ENCODE peak calls at places on chromosomes 7 and 10, in eight cellular contexts. B, E, S, I, J, N, C and U are unnamed samples.
A peak's percentile ranks its signal among the peaks of the same experiment; 100 is the strongest.

GRCh38 chr10:12726971-12727831 is 274.3 kb downstream of the CCDC3 start:
- DNase-seq in C (no peak), N (no peak), E (no peak), S (no peak), B (no peak), J (no peak), I (no peak), U (no peak)

GRCh38 chr7:154765118-154765517 is 237.8 kb downstream of the PAXIP1 start:
- DNase-seq in E (no peak), S (no peak), I (no peak), B (no peak), N (no peak), C (no peak), J (no peak), U (no peak)

GRCh38 chr7:133885213-133885612 is 241.9 kb upstream of the LRGUK start:
- DNase-seq in C (no peak), J (no peak), I (no peak), B (no peak), S (no peak), N (no peak), E (no peak), U (no peak)

GRCh38 chr7:90563286-90563685 is 32.8 kb upstream of the CDK14 start:
- DNase-seq in B (no peak), J (no peak), I (no peak), N (no peak), C (no peak), E (no peak), S (no peak), U (no peak)

GRCh38 chr10:8130973-8131911 is 76.8 kb downstream of the GATA3 start:
- DNase-seq in J (no peak), C (no peak), N (no peak), B (no peak), I (no peak), S (no peak), E (no peak), U (no peak)

GRCh38 chr7:8408871-8409270 is 24.5 kb upstream of the NXPH1 start:
- DNase-seq in E (no peak), C (no peak), S (no peak), I (no peak), N (no peak), J (no peak), B (no peak), U (no peak)

GRCh38 chr7:155488483-155489127 is 30.7 kb downstream of the EN2 start:
- DNase-seq in S (no peak), N (no peak), C (no peak), J (no peak), B (no peak), E (no peak), I (no peak), U (no peak)

GRCh38 chr10:114306116-114306973 is 67.3 kb downstream of the VWA2 start:
- DNase-seq in I (no peak), J (no peak), N (no peak), B (no peak), C (peak; percentile 98), S (no peak), E (no peak), U (no peak)

GRCh38 chr7:44288811-44289340 is 36.5 kb downstream of the CAMK2B start:
- DNase-seq in N (no peak), B (no peak), C (no peak), S (peak; percentile 9), J (no peak), I (peak; percentile 6), E (peak; percentile 16), U (no peak)

GRCh38 chr7:91942312-91942711 is 1.6 kb downstream of the AKAP9 start:
- DNase-seq in C (no peak), J (peak; percentile 18), S (no peak), B (no peak), N (no peak), E (no peak), I (no peak), U (no peak)

GRCh38 chr10:2978111-2978510 is 89.2 kb upstream of the PFKP start:
- DNase-seq in B (peak; percentile 74), C (no peak), N (no peak), E (no peak), J (peak; percentile 43), S (no peak), I (no peak), U (no peak)

GRCh38 chr10:74558403-74558802 is 268.0 kb upstream of the KAT6B start:
- DNase-seq in S (no peak), I (no peak), C (no peak), B (no peak), J (no peak), E (no peak), N (no peak), U (no peak)

GRCh38 chr10:66321746-66322145 is 604.1 kb upstream of the LRRTM3 start:
- DNase-seq in N (no peak), I (no peak), S (no peak), B (no peak), E (no peak), C (no peak), J (no peak), U (no peak)

GRCh38 chr7:1316086-1316485 is 83.4 kb downstream of the UNCX start:
- DNase-seq in E (no peak), S (no peak), B (no peak), C (no peak), J (no peak), N (no peak), I (no peak), U (no peak)

GRCh38 chr7:134712196-134712595 is 65.5 kb downstream of the BPGM start:
- DNase-seq in E (no peak), N (no peak), C (peak; percentile 30), J (no peak), I (no peak), B (no peak), S (no peak), U (no peak)

GRCh38 chr10:14839305-14839695 is 1.2 kb downstream of the HSPA14 start:
- DNase-seq in B (peak; percentile 18), C (peak; percentile 22), I (no peak), J (peak; percentile 15), N (no peak), E (no peak), S (no peak), U (no peak)
- H3K36me3 ChIP-seq in B (peaks cover 10% of the 10 kb centered on the region), C (peaks cover 30% of the 10 kb centered on the region), I (no peaks in the 10 kb centered on the region), J (peaks cover 44% of the 10 kb centered on the region), N (peaks cover 35% of the 10 kb centered on the region), E (peaks cover 6% of the 10 kb centered on the region), S (no peaks in the 10 kb centered on the region), U (no peaks in the 10 kb centered on the region)

GRCh38 chr7:55174856-55175255 is 156.0 kb downstream of the EGFR start:
- DNase-seq in N (no peak), I (no peak), J (no peak), C (no peak), B (no peak), E (no peak), S (no peak), U (no peak)
- H3K36me3 ChIP-seq in N (no peaks in the 10 kb centered on the region), I (peaks cover 5% of the 10 kb centered on the region), J (no peaks in the 10 kb centered on the region), C (peaks cover 74% of the 10 kb centered on the region), B (no peaks in the 10 kb centered on the region), E (peaks cover 58% of the 10 kb centered on the region), S (no peaks in the 10 kb centered on the region), U (no peaks in the 10 kb centered on the region)

GRCh38 chr10:116730464-116731260 is 11.7 kb downstream of the HSPA12A start:
- DNase-seq in I (no peak), S (no peak), E (no peak), N (no peak), B (no peak), C (no peak), J (no peak), U (no peak)

GRCh38 chr10:116733566-116733965 is 8.8 kb downstream of the HSPA12A start:
- DNase-seq in I (no peak), J (no peak), E (no peak), B (no peak), N (no peak), S (no peak), C (no peak), U (no peak)

GRCh38 chr10:116729243-116729642 is 13.1 kb downstream of the HSPA12A start:
- DNase-seq in B (no peak), S (no peak), J (no peak), C (no peak), E (no peak), N (no peak), I (no peak), U (no peak)

GRCh38 chr10:116728526-116729096 is 13.8 kb downstream of the HSPA12A start:
- DNase-seq in N (no peak), S (no peak), J (no peak), B (no peak), E (no peak), C (peak; percentile 7), I (no peak), U (no peak)

DNA sequence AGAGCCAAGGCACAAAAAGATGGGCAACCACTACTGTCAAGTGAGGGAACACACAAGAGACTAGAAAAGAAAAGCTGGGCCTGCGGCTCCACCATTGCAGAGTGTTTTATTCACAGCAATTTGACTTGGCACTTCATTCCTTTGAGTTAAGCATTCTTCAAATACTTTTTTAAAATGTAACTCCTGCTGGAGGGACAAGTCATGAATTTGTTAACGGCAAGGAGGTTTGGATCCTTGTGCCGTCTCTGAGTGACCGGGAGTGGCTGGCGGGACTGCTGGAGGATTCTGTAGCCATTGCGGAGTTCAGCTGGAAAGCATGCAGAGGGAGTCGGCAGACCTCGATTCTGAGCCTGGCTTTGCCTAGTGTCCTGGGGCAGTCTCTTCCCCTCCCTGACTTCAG is 9.8 kb downstream of the HSPA12A start:
- DNase-seq in C (no peak), E (no peak), B (no peak), S (no peak), N (no peak), I (no peak), J (no peak), U (no peak)
- H3K36me3 ChIP-seq in C (no peaks in the 10 kb centered on the region), E (no peaks in the 10 kb centered on the region), B (no peaks in the 10 kb centered on the region), S (no peaks in the 10 kb centered on the region), N (no peaks in the 10 kb centered on the region), I (no peaks in the 10 kb centered on the region), J (no peaks in the 10 kb centered on the region), U (no peaks in the 10 kb centered on the region)

GRCh38 chr7:73451780-73452398 is 18.3 kb downstream of the FZD9 start:
- DNase-seq in B (peak; percentile 57), S (no peak), E (no peak), C (peak; percentile 50), I (no peak), J (peak; percentile 62), N (no peak), U (no peak)

GRCh38 chr7:73446716-73447115 is 13.1 kb downstream of the FZD9 start:
- DNase-seq in N (no peak), J (no peak), S (no peak), B (no peak), E (no peak), I (no peak), C (no peak), U (no peak)

GRCh38 chr7:73447121-73447520 is 13.5 kb downstream of the FZD9 start:
- DNase-seq in I (no peak), B (no peak), J (no peak), N (no peak), S (no peak), C (no peak), E (no peak), U (no peak)

GRCh38 chr7:73449422-73449821 is 15.8 kb downstream of the FZD9 start:
- DNase-seq in N (no peak), B (no peak), J (no peak), S (no peak), I (no peak), C (no peak), E (no peak), U (no peak)

DNA sequence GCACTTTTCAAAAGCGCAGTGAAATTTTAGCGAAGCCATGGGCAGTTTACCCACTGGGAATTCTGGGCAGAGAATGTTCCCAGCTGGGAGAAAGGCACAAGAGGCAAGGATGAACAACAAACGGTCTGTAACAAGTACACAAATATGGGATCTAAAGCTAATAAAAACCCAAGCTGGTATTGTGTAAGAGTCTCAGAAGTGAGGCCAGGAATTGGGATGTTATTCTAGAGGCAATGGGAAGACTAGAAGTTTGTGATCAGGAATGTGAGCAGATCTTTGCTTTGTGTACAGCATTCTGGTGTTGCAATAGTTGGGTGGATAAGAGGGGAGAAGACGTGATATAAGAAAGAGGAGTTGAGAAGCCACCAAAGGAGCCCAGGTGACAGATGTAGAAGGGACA is 15.0 kb downstream of the FZD9 start:
- DNase-seq in E (no peak), J (no peak), N (no peak), S (no peak), B (no peak), I (no peak), C (no peak), U (peak; percentile 9)
- H3K36me3 ChIP-seq in E (peaks cover 73% of the 10 kb centered on the region), J (peaks cover 99% of the 10 kb centered on the region), N (peaks cover 69% of the 10 kb centered on the region), S (no peaks in the 10 kb centered on the region), B (peaks cover 5% of the 10 kb centered on the region), I (peaks cover 15% of the 10 kb centered on the region), C (peaks cover 80% of the 10 kb centered on the region), U (no peaks in the 10 kb centered on the region)